ENCODE peak calls at places on chromosomes 5 and 9, in four cellular contexts. One of them, this sample, is unnamed.

GRCh38 chr5:116288524-116288923 is 203.7 kb downstream of the COMMD10 start:
- DNase-seq in HL-60: no peak
- DNase-seq in GM12891: no peak
- DNase-seq in GM12878: no peak
- DNase-seq in this sample: no peak

GRCh38 chr5:58496488-58496887 is 5.3 kb downstream of the GAPT start:
- DNase-seq in HL-60: no peak
- DNase-seq in GM12891: no peak
- DNase-seq in GM12878: no peak
- DNase-seq in this sample: no peak

GRCh38 chr9:109447329-109448076 is 50.6 kb downstream of the PTPN3 start:
- DNase-seq in HL-60: no peak
- DNase-seq in GM12891: no peak
- DNase-seq in GM12878: no peak
- DNase-seq in this sample: no peak

GRCh38 chr5:153658606-153659005 is 168.1 kb downstream of the GRIA1 start:
- DNase-seq in HL-60: no peak
- DNase-seq in GM12891: no peak
- DNase-seq in GM12878: no peak
- DNase-seq in this sample: no peak

GRCh38 chr9:110206388-110206787 is 1.6 kb downstream of the C9orf152 start:
- DNase-seq in HL-60: no peak
- DNase-seq in GM12891: no peak
- DNase-seq in GM12878: no peak
- DNase-seq in this sample: no peak

GRCh38 chr9:136521541-136521940 is 24.3 kb downstream of the NOTCH1 start:
- DNase-seq in HL-60: peak; percentile 78
- DNase-seq in GM12891: no peak
- DNase-seq in GM12878: no peak
- DNase-seq in this sample: no peak

GRCh38 chr5:151751593-151751992 is 6.8 kb downstream of the ATOX1 start:
- DNase-seq in HL-60: no peak
- DNase-seq in GM12891: no peak
- DNase-seq in GM12878: no peak
- DNase-seq in this sample: no peak

GRCh38 chr5:123610665-123611406 is 98.9 kb downstream of the CSNK1G3 start:
- DNase-seq in HL-60: no peak
- DNase-seq in GM12891: no peak
- DNase-seq in GM12878: peak; percentile 17
- DNase-seq in this sample: peak; percentile 42

GRCh38 chr5:169161022-169161680 is 139.8 kb downstream of the SLIT3 start:
- DNase-seq in HL-60: no peak
- DNase-seq in GM12891: no peak
- DNase-seq in GM12878: no peak
- DNase-seq in this sample: no peak

GRCh38 chr5:109692852-109693251 is 3.1 kb downstream of the MAN2A1 start:
- DNase-seq in HL-60: no peak
- DNase-seq in GM12891: no peak
- DNase-seq in GM12878: no peak
- DNase-seq in this sample: no peak

GRCh38 chr5:19270153-19270552 is 717.8 kb downstream of the CDH18 start:
- DNase-seq in HL-60: no peak
- DNase-seq in GM12891: no peak
- DNase-seq in GM12878: no peak
- DNase-seq in this sample: no peak

GRCh38 chr5:11803436-11803835 is 100.8 kb downstream of the CTNND2 start:
- DNase-seq in HL-60: no peak
- DNase-seq in GM12891: no peak
- DNase-seq in GM12878: no peak
- DNase-seq in this sample: no peak

GRCh38 chr5:115414406-115415142 is 118.1 kb upstream of the CCDC112 start:
- DNase-seq in HL-60: peak; percentile 1
- DNase-seq in GM12891: no peak
- DNase-seq in GM12878: no peak
- DNase-seq in this sample: no peak

GRCh38 chr9:123451011-123451410 is 95.0 kb downstream of the CRB2 start:
- DNase-seq in HL-60: no peak
- DNase-seq in GM12891: no peak
- DNase-seq in GM12878: no peak
- DNase-seq in this sample: no peak

GRCh38 chr9:91144782-91145181 is 216.9 kb downstream of the AUH start:
- DNase-seq in HL-60: no peak
- DNase-seq in GM12891: no peak
- DNase-seq in GM12878: no peak
- DNase-seq in this sample: no peak

GRCh38 chr5:177431317-177432142 is 5.1 kb downstream of the GRK6 start:
- DNase-seq in HL-60: peak; percentile 91
- DNase-seq in GM12891: peak; percentile 77
- DNase-seq in GM12878: peak; percentile 77
- DNase-seq in this sample: no peak

GRCh38 chr5:179258922-179259730 is 86.1 kb downstream of the ADAMTS2 start:
- DNase-seq in HL-60: no peak
- DNase-seq in GM12891: no peak
- DNase-seq in GM12878: no peak
- DNase-seq in this sample: no peak

GRCh38 chr5:80341376-80341775 is 21.6 kb downstream of the SPZ1 start:
- DNase-seq in HL-60: no peak
- DNase-seq in GM12891: no peak
- DNase-seq in GM12878: no peak
- DNase-seq in this sample: no peak

GRCh38 chr5:92836861-92837755 is 743.9 kb downstream of the NR2F1-AS1 start:
- DNase-seq in HL-60: no peak
- DNase-seq in GM12891: no peak
- DNase-seq in GM12878: no peak
- DNase-seq in this sample: no peak

GRCh38 chr9:133713211-133713959 is 24.8 kb downstream of the SARDH start:
- DNase-seq in HL-60: no peak
- DNase-seq in GM12891: no peak
- DNase-seq in GM12878: no peak
- DNase-seq in this sample: peak; percentile 25

GRCh38 chr5:172187118-172188032 is 649 bp downstream of the STK10 start:
- DNase-seq in HL-60: peak; percentile 83
- DNase-seq in GM12891: no peak
- DNase-seq in GM12878: no peak
- DNase-seq in this sample: peak; percentile 76

GRCh38 chr5:113038714-113039113 is 62.1 kb downstream of the DCP2 start:
- DNase-seq in HL-60: no peak
- DNase-seq in GM12891: no peak
- DNase-seq in GM12878: no peak
- DNase-seq in this sample: no peak

GRCh38 chr5:113505181-113505580 is 8.3 kb upstream of the YTHDC2 start:
- DNase-seq in HL-60: no peak
- DNase-seq in GM12891: no peak
- DNase-seq in GM12878: no peak
- DNase-seq in this sample: no peak

GRCh38 chr9:128707446-128707845 is 5.1 kb downstream of the PKN3 start:
- DNase-seq in HL-60: no peak
- DNase-seq in GM12891: no peak
- DNase-seq in GM12878: no peak
- DNase-seq in this sample: no peak

GRCh38 chr9:108842610-108843295 is 13.0 kb downstream of the ACTL7B start:
- DNase-seq in HL-60: no peak
- DNase-seq in GM12891: no peak
- DNase-seq in GM12878: no peak
- DNase-seq in this sample: no peak

GRCh38 chr5:157247267-157247666 is 18.7 kb upstream of the CYFIP2 start:
- DNase-seq in HL-60: no peak
- DNase-seq in GM12891: no peak
- DNase-seq in GM12878: no peak
- DNase-seq in this sample: no peak

GRCh38 chr9:33677961-33678360 is 117.4 kb upstream of the PRSS3 start:
- DNase-seq in HL-60: no peak
- DNase-seq in GM12891: no peak
- DNase-seq in GM12878: no peak
- DNase-seq in this sample: no peak

GRCh38 chr9:72592501-72593403 is 71.3 kb downstream of the TMC1 start:
- DNase-seq in HL-60: peak; percentile 51
- DNase-seq in GM12891: no peak
- DNase-seq in GM12878: peak; percentile 23
- DNase-seq in this sample: peak; percentile 54

GRCh38 chr5:96904054-96904931 is 28.0 kb downstream of the ERAP2 start:
- DNase-seq in HL-60: no peak
- DNase-seq in GM12891: no peak
- DNase-seq in GM12878: no peak
- DNase-seq in this sample: no peak

GRCh38 chr9:16828335-16829281 is 41.9 kb downstream of the BNC2 start:
- DNase-seq in HL-60: no peak
- DNase-seq in GM12891: no peak
- DNase-seq in GM12878: no peak
- DNase-seq in this sample: no peak
- TF ChIP-seq SPI1 in HL-60: no peak
- TF ChIP-seq SPI1 in GM12891: no peak
- TF ChIP-seq SPI1 in GM12878: no peak
- TF ChIP-seq SPI1 in this sample: no peak

GRCh38 chr5:140565024-140565779 is 574 bp downstream of the SLC35A4 start:
- DNase-seq in HL-60: no peak
- DNase-seq in GM12891: no peak
- DNase-seq in GM12878: no peak
- DNase-seq in this sample: no peak
- TF ChIP-seq SPI1 in HL-60: no peak
- TF ChIP-seq SPI1 in GM12891: no peak
- TF ChIP-seq SPI1 in GM12878: no peak
- TF ChIP-seq SPI1 in this sample: no peak

DNA sequence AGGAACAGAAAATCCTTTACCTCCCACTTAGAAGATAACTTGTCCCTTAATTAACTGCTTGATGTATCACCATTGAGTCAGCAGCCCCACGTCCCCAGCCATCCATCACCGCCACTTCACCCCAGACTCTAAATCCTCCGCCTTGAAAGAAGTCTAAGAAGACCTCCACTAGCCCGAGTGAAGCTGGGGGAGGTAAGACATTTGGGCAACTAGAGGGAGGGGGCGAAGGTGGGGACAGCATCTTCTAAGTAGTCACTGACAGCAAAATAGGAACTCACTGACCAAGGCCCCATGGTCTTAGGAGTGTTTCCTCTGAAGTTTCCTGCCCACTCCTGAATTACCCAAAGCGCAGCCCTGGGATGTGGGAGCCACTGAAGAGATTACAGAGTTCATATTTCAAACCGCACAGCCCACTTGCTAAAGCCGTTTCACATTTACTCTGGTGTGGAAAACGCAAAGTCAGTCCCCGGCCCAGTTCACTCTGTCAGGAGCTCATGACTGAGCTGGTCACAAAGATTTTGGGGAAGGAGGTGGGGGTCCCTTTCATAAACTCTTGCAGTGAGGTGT is 107.4 kb downstream of the LHFPL2 start:
- DNase-seq in HL-60: no peak
- DNase-seq in GM12891: no peak
- DNase-seq in GM12878: no peak
- DNase-seq in this sample: no peak
- TF ChIP-seq SPI1 in HL-60: no peak
- TF ChIP-seq SPI1 in GM12891: no peak
- TF ChIP-seq SPI1 in GM12878: no peak
- TF ChIP-seq SPI1 in this sample: no peak

DNA sequence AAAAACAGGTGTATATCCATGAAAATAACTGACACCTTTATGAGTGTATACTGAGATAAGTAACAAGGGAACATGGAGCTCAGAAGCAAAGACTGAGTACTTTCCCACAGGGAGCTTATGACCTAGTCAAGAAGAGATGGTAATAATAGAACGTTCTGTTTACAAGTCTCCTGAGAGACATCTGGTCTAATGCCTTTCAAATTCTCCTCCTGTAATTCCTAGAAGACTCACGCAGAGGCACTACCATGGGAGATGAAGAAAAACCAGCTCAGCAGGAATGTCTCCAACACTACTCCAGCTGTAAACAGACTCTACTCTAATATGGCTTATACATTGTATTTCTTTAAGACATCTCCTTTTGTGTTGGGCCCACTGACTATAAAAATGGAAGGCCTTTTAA is 503.6 kb upstream of the TUSC1 start:
- DNase-seq in HL-60: no peak
- DNase-seq in GM12891: no peak
- DNase-seq in GM12878: no peak
- DNase-seq in this sample: no peak
- TF ChIP-seq SPI1 in HL-60: no peak
- TF ChIP-seq SPI1 in GM12891: no peak
- TF ChIP-seq SPI1 in GM12878: no peak
- TF ChIP-seq SPI1 in this sample: no peak

DNA sequence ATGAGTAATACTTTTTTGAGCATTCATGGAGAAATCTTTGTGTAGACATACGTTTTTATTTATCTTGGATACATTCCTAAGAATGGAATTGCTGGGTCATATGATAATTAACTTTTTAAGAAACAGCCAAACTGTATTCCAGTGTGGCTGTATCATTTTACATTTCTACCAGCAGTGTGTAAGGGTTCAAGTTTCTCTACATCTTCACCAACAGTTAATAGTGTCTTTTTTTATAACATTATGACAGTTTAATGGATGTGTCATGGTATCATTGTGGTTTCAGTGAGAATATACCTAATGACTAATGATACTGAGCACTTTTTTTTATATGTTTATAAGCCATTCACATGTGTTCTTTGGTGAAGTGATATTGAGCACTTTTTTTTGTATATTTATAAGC is 52.4 kb downstream of the NIPBL start:
- DNase-seq in HL-60: no peak
- DNase-seq in GM12891: no peak
- DNase-seq in GM12878: no peak
- DNase-seq in this sample: no peak
- TF ChIP-seq SPI1 in HL-60: no peak
- TF ChIP-seq SPI1 in GM12891: no peak
- TF ChIP-seq SPI1 in GM12878: no peak
- TF ChIP-seq SPI1 in this sample: no peak

This sample was measured in K562.